ENCODE peak calls at places on chromosomes 11 and 22, in seven cellular contexts. Q is activated T-cell treated with anti-CD3 and anti-CD28 coated beads for 1 hour; O is Caco-2; B is amygdala; A is CD4-positive, alpha-beta memory T cell; G is globus pallidus; C is fibroblast of the aortic adventitia. H is an unnamed sample.

GRCh38 chr11:33668468-33668825 is 32.2 kb downstream of the C11orf91 start:
- DNase-seq in G (no peak), Q (no peak), A (no peak), C (no peak), B (no peak), O (no peak), H (no peak)

GRCh38 chr22:39108487-39108886 is 11.4 kb downstream of the APOBEC3H start:
- DNase-seq in O (no peak), A (no peak), Q (no peak), C (no peak), G (no peak), B (no peak), H (no peak)

GRCh38 chr11:15471709-15472404 is 357.1 kb downstream of the INSC start:
- DNase-seq in G (no peak), Q (no peak), O (no peak), A (no peak), C (no peak), B (no peak), H (no peak)

GRCh38 chr11:114291847-114292680 is 4.1 kb upstream of the NNMT start:
- DNase-seq in C (peak), G (no peak), A (no peak), Q (no peak), O (no peak), B (no peak), H (peak)

GRCh38 chr22:19890502-19891349 is 36.1 kb upstream of the GNB1L start:
- DNase-seq in C (no peak), B (no peak), A (no peak), O (no peak), G (no peak), Q (no peak), H (peak)

GRCh38 chr11:14418801-14419417 is 59.9 kb upstream of the RRAS2 start:
- DNase-seq in O (peak), G (no peak), B (no peak), A (no peak), C (no peak), Q (no peak), H (peak)

GRCh38 chr11:109039611-109040010 is 374.7 kb downstream of the DDX10 start:
- DNase-seq in O (no peak), G (no peak), Q (no peak), C (peak), A (no peak), B (no peak), H (no peak)

GRCh38 chr22:44884968-44885805 is 124.6 kb downstream of the PHF21B start:
- DNase-seq in A (no peak), B (no peak), O (no peak), G (no peak), C (no peak), Q (no peak), H (no peak)

GRCh38 chr11:8036002-8036802 is 44.8 kb upstream of the TUB start:
- DNase-seq in C (no peak), Q (no peak), G (no peak), B (no peak), A (no peak), O (no peak), H (no peak)

GRCh38 chr11:29989181-29989580 is 27.6 kb downstream of the KCNA4 start:
- DNase-seq in O (no peak), C (no peak), Q (no peak), B (no peak), A (no peak), G (no peak), H (no peak)

GRCh38 chr11:6387811-6388599 is 2.3 kb upstream of the SMPD1 start:
- DNase-seq in B (no peak), O (peak), C (peak), A (no peak), G (no peak), Q (no peak), H (peak)

H was measured in trophoblast cell.